ENCODE peak calls at places on chromosomes 6 and 20, in four cellular contexts. K is Calu3, L is fibroblast of pulmonary artery, M is fibroblast of the aortic adventitia. C is an unnamed sample.

GRCh38 chr6:47034919-47035318 is 7.2 kb downstream of the ADGRF1 start:
- DNase-seq in K (peak; percentile 76), L (peak; percentile 83), M (peak; percentile 93), C (no peak)

GRCh38 chr6:73854998-73855718 is 159.2 kb downstream of the CD109 start:
- DNase-seq in K (peak; percentile 49), L (peak; percentile 86), M (peak; percentile 87), C (peak; percentile 25)

GRCh38 chr20:53984354-53984753 is 86.0 kb downstream of the BCAS1 start:
- DNase-seq in K (no peak), L (no peak), M (peak; percentile 61), C (no peak)

GRCh38 chr6:11207199-11207968 is 25.1 kb downstream of the NEDD9 start:
- DNase-seq in K (peak; percentile 79), L (peak; percentile 100), M (peak; percentile 99), C (no peak)

GRCh38 chr6:76861403-76861802 is 601.9 kb downstream of the HTR1B start:
- DNase-seq in K (peak; percentile 11), L (peak; percentile 20), M (no peak), C (peak; percentile 23)

GRCh38 chr20:53738945-53739798 is 145.5 kb upstream of the ZNF217 start:
- DNase-seq in K (no peak), L (peak; percentile 14), M (no peak), C (no peak)

GRCh38 chr20:50278684-50279531 is 88.3 kb downstream of the CEBPB start:
- DNase-seq in K (peak; percentile 88), L (peak; percentile 14), M (peak; percentile 51), C (no peak)

GRCh38 chr6:23089981-23090380 is 520.6 kb downstream of the HDGFL1 start:
- DNase-seq in K (no peak), L (peak; percentile 16), M (peak; percentile 1), C (no peak)

GRCh38 chr6:87250019-87250418 is 72.4 kb upstream of the SMIM8 start:
- DNase-seq in K (no peak), L (no peak), M (no peak), C (no peak)

GRCh38 chr20:19653328-19653727 is 104.7 kb upstream of the RIN2 start:
- DNase-seq in K (no peak), L (no peak), M (no peak), C (no peak)

GRCh38 chr6:127114214-127114613 is 4.3 kb upstream of the RSPO3 start:
- DNase-seq in K (no peak), L (no peak), M (no peak), C (no peak)

GRCh38 chr6:137942736-137943135 is 75.7 kb downstream of the TNFAIP3 start:
- DNase-seq in K (no peak), L (no peak), M (no peak), C (no peak)
- TF ChIP-seq CTCF in K (no peak), L (no peak), M (no peak), C (no peak)

GRCh38 chr6:53992522-53992921 is 118.7 kb upstream of the MLIP start:
- DNase-seq in K (no peak), L (no peak), M (no peak), C (no peak)
- TF ChIP-seq CTCF in K (no peak), L (no peak), M (no peak), C (no peak)

GRCh38 chr20:56328861-56329260 is 29.9 kb upstream of the FAM210B start:
- DNase-seq in K (peak; percentile 12), L (peak; percentile 20), M (peak; percentile 4), C (peak; percentile 72)

GRCh38 chr20:56323656-56324055 is 35.1 kb upstream of the FAM210B start:
- DNase-seq in K (no peak), L (no peak), M (no peak), C (no peak)

GRCh38 chr20:56322661-56323060 is 36.1 kb upstream of the FAM210B start:
- DNase-seq in K (no peak), L (no peak), M (peak; percentile 50), C (no peak)

GRCh38 chr20:56324806-56325205 is 34.0 kb upstream of the FAM210B start:
- DNase-seq in K (no peak), L (no peak), M (no peak), C (no peak)
- TF ChIP-seq CTCF in K (no peak), L (no peak), M (no peak), C (no peak)

GRCh38 chr6:20058912-20059311 is 153.4 kb downstream of the MBOAT1 start:
- DNase-seq in K (no peak), L (no peak), M (no peak), C (no peak)

GRCh38 chr6:20060252-20060651 is 152.0 kb downstream of the MBOAT1 start:
- DNase-seq in K (no peak), L (no peak), M (no peak), C (no peak)

GRCh38 chr6:20061952-20062351 is 150.3 kb downstream of the MBOAT1 start:
- DNase-seq in K (no peak), L (no peak), M (no peak), C (no peak)

GRCh38 chr6:20056350-20056992 is 155.8 kb downstream of the MBOAT1 start:
- DNase-seq in K (peak; percentile 43), L (peak; percentile 78), M (peak; percentile 74), C (peak; percentile 11)
- TF ChIP-seq CTCF in K (peak; percentile 68), L (peak; percentile 63), M (peak; percentile 62), C (peak; percentile 67)

GRCh38 chr20:20721489-20721888 is 9.0 kb upstream of the RALGAPA2 start:
- DNase-seq in K (no peak), L (no peak), M (no peak), C (no peak)
- TF ChIP-seq CTCF in K (no peak), L (no peak), M (no peak), C (no peak)

GRCh38 chr6:32935551-32936246 is 5.1 kb downstream of the HLA-DMB start:
- DNase-seq in K (no peak), L (no peak), M (no peak), C (no peak)

GRCh38 chr6:32931211-32931610 is 9.6 kb downstream of the HLA-DMB start:
- DNase-seq in K (no peak), L (no peak), M (no peak), C (no peak)

GRCh38 chr6:32932132-32932868 is 8.5 kb downstream of the HLA-DMB start:
- DNase-seq in K (no peak), L (peak; percentile 28), M (peak; percentile 63), C (no peak)

GRCh38 chr6:32936247-32937152 is 4.3 kb downstream of the HLA-DMB start:
- DNase-seq in K (no peak), L (no peak), M (no peak), C (no peak)

DNA sequence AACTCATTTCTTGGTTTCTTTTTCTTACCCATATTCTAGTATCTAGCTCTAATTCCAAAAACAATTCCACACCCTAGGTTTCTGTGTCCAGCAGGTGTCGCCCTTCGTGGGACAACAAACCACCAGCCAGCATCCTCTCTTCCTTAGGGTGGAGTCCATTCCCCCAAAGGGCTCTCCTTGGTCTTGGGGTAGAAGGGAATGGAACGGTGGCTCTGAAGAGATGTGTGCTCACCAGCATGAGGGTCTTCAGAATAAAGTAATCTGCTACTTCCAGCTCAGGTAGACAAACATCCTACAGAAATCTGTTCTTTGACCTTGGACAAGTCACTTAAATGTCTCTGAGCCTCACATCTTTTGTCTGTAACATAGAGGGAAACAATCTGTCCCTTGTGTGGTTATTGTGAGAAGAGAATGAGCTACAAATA is 7.2 kb downstream of the HLA-DMB start:
- DNase-seq in K (peak; percentile 86), L (peak; percentile 85), M (peak; percentile 85), C (peak; percentile 79)
- TF ChIP-seq CTCF in K (peak; percentile 87), L (peak; percentile 92), M (peak; percentile 79), C (peak; percentile 75)

DNA sequence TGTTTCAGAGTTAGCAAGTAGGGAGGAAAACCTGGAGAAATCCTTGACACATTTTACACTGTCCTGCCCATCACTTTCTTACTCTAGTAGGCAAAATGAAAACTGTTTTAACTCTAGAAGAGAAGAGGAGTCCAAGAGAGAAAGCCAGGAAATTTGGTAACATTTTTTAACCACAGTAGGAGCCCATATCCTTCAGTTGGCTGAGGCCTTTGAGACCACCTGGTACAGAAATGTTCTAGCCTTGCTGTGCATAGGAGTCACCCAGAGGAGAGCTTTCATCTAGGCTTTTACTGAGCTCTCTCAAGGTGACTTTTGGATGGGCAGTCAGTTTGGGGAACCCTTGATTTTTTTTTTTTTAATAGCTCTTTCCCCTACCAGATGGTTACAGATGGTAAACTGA is 25.1 kb downstream of the LRRN4 start:
- DNase-seq in K (no peak), L (no peak), M (no peak), C (no peak)
- TF ChIP-seq CTCF in K (no peak), L (no peak), M (no peak), C (no peak)

GRCh38 chr6:125779924-125780539 is 10.7 kb upstream of the NCOA7 start:
- DNase-seq in K (peak; percentile 75), L (peak; percentile 96), M (peak; percentile 97), C (peak; percentile 83)
- TF ChIP-seq CTCF in K (no peak), L (peak; percentile 21), M (peak; percentile 48), C (no peak)

DNA sequence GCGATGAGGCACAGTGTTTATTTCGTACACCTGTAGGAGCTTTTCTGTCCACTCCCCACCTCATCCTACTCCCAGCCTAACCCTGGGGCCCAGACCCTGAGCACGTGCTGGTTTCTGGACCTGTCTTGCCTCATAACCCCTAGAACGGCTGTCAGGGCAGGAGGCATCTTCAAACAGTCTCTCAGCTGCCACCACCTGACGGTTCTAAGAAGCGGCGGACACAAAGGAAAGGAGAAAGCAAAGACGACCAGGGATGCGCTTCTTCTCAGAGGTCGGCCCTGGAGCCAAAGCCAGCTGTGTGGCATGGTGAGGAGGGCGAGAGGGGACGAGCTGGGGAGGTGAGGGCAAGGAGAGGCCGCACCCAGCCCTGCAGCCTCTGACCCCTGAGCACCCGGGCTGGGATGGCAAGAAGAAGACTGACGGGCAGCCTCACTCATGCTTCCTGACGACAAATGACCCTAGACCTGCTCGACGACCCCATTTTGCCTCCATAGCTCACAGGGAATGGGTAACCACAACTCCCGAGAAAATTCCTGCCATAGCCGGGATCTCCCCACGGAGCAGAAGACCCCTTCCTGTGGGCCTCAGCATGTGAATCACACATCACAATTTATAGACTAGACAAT is 62.1 kb downstream of the WDR27 start:
- DNase-seq in K (no peak), L (no peak), M (no peak), C (no peak)
- TF ChIP-seq CTCF in K (no peak), L (no peak), M (no peak), C (no peak)